ENCODE peak calls at places on chromosome 1, in six cellular contexts. One of them, this sample, is unnamed.

GRCh38 chr1:201779351-201779880 is 49.5 kb upstream of the IPO9 start:
- DNase-seq in left cardiac atrium: no peak
- DNase-seq in NAMALWA: no peak
- DNase-seq in ureter: no peak
- DNase-seq in T-helper 1 cell: no peak
- DNase-seq in body of pancreas: no peak
- DNase-seq in this sample: no peak

GRCh38 chr1:159338018-159338417 is 35.9 kb downstream of the FCER1A start:
- DNase-seq in left cardiac atrium: no peak
- DNase-seq in NAMALWA: no peak
- DNase-seq in ureter: no peak
- DNase-seq in T-helper 1 cell: no peak
- DNase-seq in body of pancreas: no peak
- DNase-seq in this sample: no peak

GRCh38 chr1:89547563-89548485 is 23.2 kb downstream of the LRRC8B start:
- DNase-seq in left cardiac atrium: no peak
- DNase-seq in NAMALWA: no peak
- DNase-seq in ureter: peak
- DNase-seq in T-helper 1 cell: no peak
- DNase-seq in body of pancreas: peak
- DNase-seq in this sample: no peak

GRCh38 chr1:29259802-29260441 is 23.6 kb downstream of the PTPRU start:
- DNase-seq in left cardiac atrium: peak
- DNase-seq in NAMALWA: no peak
- DNase-seq in ureter: no peak
- DNase-seq in T-helper 1 cell: no peak
- DNase-seq in body of pancreas: peak
- DNase-seq in this sample: peak

GRCh38 chr1:42316292-42316691 is 18.7 kb downstream of the FOXJ3 start:
- DNase-seq in left cardiac atrium: no peak
- DNase-seq in NAMALWA: no peak
- DNase-seq in ureter: no peak
- DNase-seq in T-helper 1 cell: no peak
- DNase-seq in body of pancreas: no peak
- DNase-seq in this sample: no peak

GRCh38 chr1:242129103-242129502 is 130.2 kb upstream of the MAP1LC3C start:
- DNase-seq in left cardiac atrium: no peak
- DNase-seq in NAMALWA: peak
- DNase-seq in ureter: no peak
- DNase-seq in T-helper 1 cell: no peak
- DNase-seq in body of pancreas: no peak
- DNase-seq in this sample: peak

GRCh38 chr1:174883361-174883760 is 116.4 kb upstream of the CACYBP start:
- DNase-seq in left cardiac atrium: no peak
- DNase-seq in NAMALWA: no peak
- DNase-seq in ureter: no peak
- DNase-seq in T-helper 1 cell: no peak
- DNase-seq in body of pancreas: no peak
- DNase-seq in this sample: peak

GRCh38 chr1:231242516-231243198 is 1.6 kb downstream of the GNPAT start:
- DNase-seq in left cardiac atrium: no peak
- DNase-seq in NAMALWA: peak
- DNase-seq in ureter: no peak
- DNase-seq in T-helper 1 cell: no peak
- DNase-seq in body of pancreas: no peak
- DNase-seq in this sample: no peak

This sample was measured in hepatocyte.